ENCODE peak calls at places on chromosomes 11 and 22, in eight cellular contexts. S is heart right ventricle, J is WERI-Rb-1, Y is adrenal gland, A is HCT116, B is cardiac fibroblast, I is heart left ventricle, C is NB4. O is an unnamed sample.

GRCh38 chr11:119479685-119480275 is 56.8 kb upstream of the THY1 start:
- DNase-seq in S (no peak), J (no peak), Y (peak; percentile 33), A (no peak), B (peak; percentile 63), I (no peak), C (peak; percentile 43), O (peak; percentile 53)

GRCh38 chr22:30308518-30309230 is 18.1 kb downstream of the TBC1D10A start:
- DNase-seq in S (no peak), J (no peak), Y (no peak), A (no peak), B (no peak), I (no peak), C (no peak), O (peak; percentile 75)

GRCh38 chr11:130798280-130798679 is 118.0 kb downstream of the SNX19 start:
- DNase-seq in S (no peak), J (no peak), Y (no peak), A (no peak), B (peak; percentile 52), I (no peak), C (no peak), O (no peak)

GRCh38 chr11:69195819-69196218 is 40.1 kb downstream of the SMIM38 start:
- DNase-seq in S (no peak), J (no peak), Y (no peak), A (no peak), B (no peak), I (no peak), C (no peak), O (no peak)

GRCh38 chr11:112316971-112317370 is 56.3 kb upstream of the PLET1 start:
- DNase-seq in S (no peak), J (no peak), Y (no peak), A (no peak), B (no peak), I (no peak), C (no peak), O (no peak)

GRCh38 chr11:129163714-129164164 is 28.4 kb downstream of the ARHGAP32 start:
- DNase-seq in S (no peak), J (no peak), Y (no peak), A (no peak), B (no peak), I (no peak), C (no peak), O (no peak)

GRCh38 chr22:20591295-20591645 is 83.9 kb downstream of the MED15 start:
- DNase-seq in S (no peak), J (no peak), Y (no peak), A (no peak), B (no peak), I (no peak), C (no peak), O (no peak)

GRCh38 chr22:48892571-48893287 is 934.9 kb downstream of the BRD1 start:
- DNase-seq in S (no peak), J (no peak), Y (peak; percentile 33), A (no peak), B (no peak), I (no peak), C (no peak), O (no peak)

GRCh38 chr11:94740083-94740974 is 27.8 kb upstream of the AMOTL1 start:
- DNase-seq in S (peak; percentile 63), J (peak; percentile 63), Y (peak; percentile 72), A (no peak), B (peak; percentile 23), I (peak; percentile 54), C (peak; percentile 23), O (no peak)

GRCh38 chr22:36374603-36375024 is 13.2 kb downstream of the MYH9 start:
- DNase-seq in S (no peak), J (no peak), Y (no peak), A (peak; percentile 80), B (no peak), I (peak; percentile 48), C (peak; percentile 60), O (no peak)

GRCh38 chr11:69293087-69293486 is 868 bp upstream of the MYEOV start:
- DNase-seq in S (no peak), J (no peak), Y (no peak), A (peak; percentile 44), B (no peak), I (no peak), C (no peak), O (no peak)

GRCh38 chr22:26884921-26885320 is 227.5 kb downstream of the MIAT start:
- DNase-seq in S (no peak), J (no peak), Y (no peak), A (no peak), B (no peak), I (no peak), C (no peak), O (no peak)

GRCh38 chr11:119764108-119764874 is 35.3 kb upstream of the NECTIN1 start:
- DNase-seq in S (peak; percentile 48), J (peak; percentile 70), Y (peak; percentile 94), A (no peak), B (peak; percentile 33), I (peak; percentile 77), C (no peak), O (no peak)

DNA sequence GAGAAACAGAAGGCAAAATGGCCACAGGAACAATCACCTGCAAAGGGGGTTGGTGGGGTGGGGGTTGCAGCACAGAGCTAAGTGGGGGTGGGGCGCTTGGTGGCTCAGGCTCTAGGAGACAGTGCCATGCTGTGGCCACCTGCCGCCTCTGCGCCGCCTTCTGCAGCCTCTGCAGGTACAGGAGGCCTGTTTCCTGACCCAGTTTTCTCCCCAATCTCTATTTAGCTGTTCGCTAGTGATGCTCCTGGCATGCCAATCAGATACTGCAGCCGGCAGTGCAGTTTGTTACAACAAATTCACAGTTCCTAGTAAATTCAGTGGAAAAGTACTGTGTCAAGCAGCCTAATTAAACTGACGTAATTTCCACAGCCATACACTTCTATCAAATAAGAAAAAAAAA is 106.4 kb downstream of the SERGEF start:
- DNase-seq in S (no peak), J (peak; percentile 73), Y (peak; percentile 83), A (no peak), B (no peak), I (no peak), C (peak; percentile 5), O (no peak)
- TF ChIP-seq CTCF in S (no peak), J (peak; percentile 79), Y (no peak), A (peak; percentile 55), B (peak; percentile 10), I (no peak), C (no peak), O (peak; percentile 32)

GRCh38 chr22:49960967-49961600 is 512 bp downstream of the PIM3 start:
- DNase-seq in S (peak; percentile 62), J (peak; percentile 46), Y (peak; percentile 69), A (no peak), B (peak; percentile 48), I (peak; percentile 44), C (peak; percentile 57), O (peak; percentile 63)

GRCh38 chr22:49959782-49960158 is 802 bp upstream of the PIM3 start:
- DNase-seq in S (peak; percentile 59), J (peak; percentile 44), Y (peak; percentile 74), A (no peak), B (no peak), I (no peak), C (no peak), O (no peak)

GRCh38 chr22:49961601-49962011 is 1.0 kb downstream of the PIM3 start:
- DNase-seq in S (peak; percentile 37), J (no peak), Y (no peak), A (no peak), B (no peak), I (no peak), C (no peak), O (peak; percentile 57)

GRCh38 chr22:49958961-49959781 is 1.4 kb upstream of the PIM3 start:
- DNase-seq in S (peak; percentile 26), J (no peak), Y (peak; percentile 65), A (no peak), B (no peak), I (peak; percentile 33), C (no peak), O (no peak)

GRCh38 chr22:49960159-49960966 is at the start of gene PIM3:
- DNase-seq in S (peak; percentile 94), J (peak; percentile 95), Y (peak; percentile 97), A (peak; percentile 93), B (peak; percentile 98), I (peak; percentile 96), C (peak; percentile 97), O (peak; percentile 99)
- TF ChIP-seq CTCF in S (no peak), J (no peak), Y (no peak), A (no peak), B (no peak), I (no peak), C (no peak), O (no peak)

GRCh38 chr11:103525069-103525468 is 415.8 kb downstream of the DYNC2H1 start:
- DNase-seq in S (no peak), J (no peak), Y (no peak), A (no peak), B (peak; percentile 53), I (no peak), C (no peak), O (no peak)
- TF ChIP-seq CTCF in S (no peak), J (no peak), Y (no peak), A (no peak), B (no peak), I (no peak), C (no peak), O (no peak)

GRCh38 chr11:629237-629583 is 2.2 kb upstream of the SCT start:
- DNase-seq in S (no peak), J (peak; percentile 70), Y (no peak), A (no peak), B (no peak), I (no peak), C (no peak), O (no peak)
- TF ChIP-seq CTCF in S (peak; percentile 27), J (peak; percentile 41), Y (no peak), A (no peak), B (no peak), I (no peak), C (no peak), O (no peak)

DNA sequence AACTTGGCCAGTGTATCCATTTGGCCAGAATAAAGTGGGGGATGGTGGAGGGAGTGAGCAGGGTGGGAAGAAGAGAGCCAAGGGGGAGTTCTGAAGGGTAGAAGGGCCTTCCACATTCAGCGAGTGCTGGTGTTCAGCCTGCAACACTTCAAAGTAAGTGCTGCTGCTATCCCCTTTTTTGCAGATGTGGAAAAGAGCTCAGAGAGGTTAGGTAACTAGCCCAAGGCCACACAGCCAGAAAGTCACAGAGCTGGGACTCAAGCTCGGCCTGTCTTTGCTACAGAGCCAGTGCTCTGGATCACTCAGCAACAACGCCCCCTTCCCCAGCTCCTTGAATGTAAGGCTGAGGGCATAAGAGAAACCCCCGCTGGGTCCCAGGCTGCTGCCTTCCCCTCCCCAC is 5.2 kb upstream of the RHOD start:
- DNase-seq in S (no peak), J (no peak), Y (no peak), A (no peak), B (no peak), I (no peak), C (no peak), O (no peak)
- TF ChIP-seq CTCF in S (no peak), J (no peak), Y (no peak), A (no peak), B (no peak), I (no peak), C (no peak), O (no peak)

DNA sequence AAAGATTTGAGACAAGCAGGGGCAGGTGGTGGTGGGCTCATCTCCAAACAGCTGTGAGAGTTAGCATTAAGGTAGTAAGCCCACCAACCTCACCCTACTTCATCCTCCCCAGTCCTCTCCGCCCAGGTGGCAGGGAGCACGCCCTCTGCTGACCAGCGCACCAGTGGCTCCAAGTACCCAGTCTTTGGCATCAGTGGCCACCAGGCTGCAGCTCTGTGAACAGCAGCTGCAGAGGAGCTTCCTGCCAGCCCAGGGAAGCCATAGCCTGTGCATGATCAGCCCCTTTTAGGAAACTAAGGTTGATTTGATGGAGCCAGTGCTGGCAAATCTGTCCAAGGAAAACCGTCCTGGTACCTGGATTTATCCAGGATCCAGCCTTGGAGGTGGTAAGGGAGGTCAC is 21.7 kb downstream of the CAVIN3 start:
- DNase-seq in S (peak; percentile 54), J (peak; percentile 70), Y (no peak), A (peak; percentile 51), B (peak; percentile 58), I (peak; percentile 59), C (peak; percentile 31), O (no peak)
- TF ChIP-seq CTCF in S (peak; percentile 60), J (peak; percentile 94), Y (peak; percentile 27), A (peak; percentile 97), B (peak; percentile 81), I (peak; percentile 45), C (peak; percentile 31), O (peak; percentile 41)

O was measured in GM13977.